ENCODE peak calls at places on chromosomes 16 and 17, in four cellular contexts. R is WTC11, I is HepG2, O is K562. Q is an unnamed sample.

GRCh38 chr17:21287703-21288449 is 3.4 kb downstream of the MAP2K3 start:
- DNase-seq in O (no peak), R (no peak), I (peak), Q (no peak)

GRCh38 chr17:47957591-47958490 is at the start of gene PRR15L:
- DNase-seq in I (no peak), R (peak), O (no peak), Q (no peak)

GRCh38 chr17:51118330-51119195 is 2.1 kb downstream of the SPAG9 start:
- DNase-seq in I (peak), O (no peak), R (no peak), Q (no peak)

GRCh38 chr16:17275989-17276530 is 194.7 kb downstream of the XYLT1 start:
- DNase-seq in R (no peak), O (no peak), I (no peak), Q (no peak)

GRCh38 chr17:35906559-35907265 is 23.9 kb downstream of the RDM1 start:
- DNase-seq in I (no peak), R (no peak), O (no peak), Q (no peak)

GRCh38 chr16:56354016-56354415 is 71.3 kb downstream of the AMFR start:
- DNase-seq in R (no peak), O (no peak), I (no peak), Q (no peak)

GRCh38 chr17:42275527-42276358 is 448 bp downstream of the STAT5B start:
- DNase-seq in R (peak), I (no peak), O (peak), Q (peak)

GRCh38 chr17:60107526-60108257 is 29.0 kb upstream of the HEATR6 start:
- DNase-seq in I (no peak), O (no peak), R (no peak), Q (no peak)

GRCh38 chr17:39264119-39264518 is 38.4 kb upstream of the STAC2 start:
- DNase-seq in O (no peak), I (no peak), R (no peak), Q (no peak)

GRCh38 chr16:85614338-85615013 is 1.4 kb downstream of the GSE1 start:
- DNase-seq in O (peak), R (no peak), I (no peak), Q (no peak)

GRCh38 chr17:72467841-72468653 is 347.2 kb downstream of the SOX9 start:
- DNase-seq in R (no peak), I (no peak), O (no peak), Q (no peak)

GRCh38 chr17:16085066-16085699 is 85.6 kb downstream of the TTC19 start:
- DNase-seq in O (no peak), R (no peak), I (no peak), Q (no peak)

GRCh38 chr17:58679263-58680037 is 12.4 kb downstream of the TEX14 start:
- DNase-seq in R (no peak), O (peak), I (peak), Q (peak)

GRCh38 chr16:5065813-5066212 is at the start of gene C16orf89:
- DNase-seq in O (no peak), I (no peak), R (no peak), Q (no peak)

GRCh38 chr17:31394544-31394943 is 3.1 kb downstream of the RAB11FIP4 start:
- DNase-seq in R (peak), O (peak), I (peak), Q (peak)

GRCh38 chr16:89319883-89320716 is 102.6 kb downstream of the ZNF778 start:
- DNase-seq in I (peak), R (no peak), O (peak), Q (no peak)

GRCh38 chr17:37742762-37743611 is 1.9 kb downstream of the HNF1B start:
- DNase-seq in O (no peak), I (peak), R (peak), Q (no peak)

GRCh38 chr17:34299017-34299416 is 13.5 kb downstream of the CCL11 start:
- DNase-seq in O (no peak), R (no peak), I (no peak), Q (no peak)

GRCh38 chr17:57645950-57646686 is 99.0 kb downstream of the CCDC182 start:
- DNase-seq in I (no peak), O (no peak), R (no peak), Q (no peak)

GRCh38 chr16:23155445-23156049 is 6.3 kb upstream of the USP31 start:
- DNase-seq in O (no peak), R (peak), I (no peak), Q (peak)

GRCh38 chr16:83470406-83470805 is 337.4 kb upstream of the HSBP1 start:
- DNase-seq in O (no peak), R (no peak), I (no peak), Q (no peak)

GRCh38 chr16:84970447-84971127 is 40.7 kb downstream of the ZDHHC7 start:
- DNase-seq in I (peak), R (peak), O (peak), Q (peak)

GRCh38 chr16:67530013-67530939 is 1.6 kb downstream of the RIPOR1 start:
- DNase-seq in R (peak), O (peak), I (no peak), Q (no peak)

GRCh38 chr17:73644145-73645049 is at the start of gene SDK2:
- DNase-seq in I (no peak), O (no peak), R (no peak), Q (peak)

GRCh38 chr17:14068542-14069250 is 608 bp upstream of the COX10 start:
- DNase-seq in O (no peak), I (no peak), R (no peak), Q (no peak)
- TF ChIP-seq ELF4 in O (no peak), I (no peak), R (no peak), Q (no peak)

DNA sequence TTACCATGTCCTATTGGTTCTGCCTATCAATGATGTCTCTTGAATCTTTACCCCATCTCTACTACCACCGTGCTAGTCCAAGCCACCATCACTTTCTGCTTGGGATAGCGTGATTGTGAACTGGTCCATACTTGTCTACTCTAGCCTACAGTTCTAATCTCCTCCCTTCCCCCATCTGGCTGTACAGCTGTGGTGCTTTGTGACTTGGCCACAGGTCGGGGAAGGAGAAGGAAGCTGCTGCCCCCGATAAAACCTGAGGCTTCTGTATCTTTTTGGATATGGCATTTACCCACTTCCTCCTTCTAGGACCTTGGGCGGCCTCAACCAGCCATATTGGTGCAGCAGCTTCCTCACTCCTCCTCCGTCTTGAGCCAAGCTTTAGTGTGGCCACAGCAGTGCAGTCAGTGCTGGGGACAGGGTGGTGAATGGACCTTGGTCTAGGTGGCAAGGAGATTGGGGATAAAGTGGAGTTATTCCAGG is 314 bp upstream of the ITGA2B start:
- DNase-seq in I (no peak), O (no peak), R (no peak), Q (no peak)
- TF ChIP-seq ELF4 in I (no peak), O (peak), R (no peak), Q (no peak)

DNA sequence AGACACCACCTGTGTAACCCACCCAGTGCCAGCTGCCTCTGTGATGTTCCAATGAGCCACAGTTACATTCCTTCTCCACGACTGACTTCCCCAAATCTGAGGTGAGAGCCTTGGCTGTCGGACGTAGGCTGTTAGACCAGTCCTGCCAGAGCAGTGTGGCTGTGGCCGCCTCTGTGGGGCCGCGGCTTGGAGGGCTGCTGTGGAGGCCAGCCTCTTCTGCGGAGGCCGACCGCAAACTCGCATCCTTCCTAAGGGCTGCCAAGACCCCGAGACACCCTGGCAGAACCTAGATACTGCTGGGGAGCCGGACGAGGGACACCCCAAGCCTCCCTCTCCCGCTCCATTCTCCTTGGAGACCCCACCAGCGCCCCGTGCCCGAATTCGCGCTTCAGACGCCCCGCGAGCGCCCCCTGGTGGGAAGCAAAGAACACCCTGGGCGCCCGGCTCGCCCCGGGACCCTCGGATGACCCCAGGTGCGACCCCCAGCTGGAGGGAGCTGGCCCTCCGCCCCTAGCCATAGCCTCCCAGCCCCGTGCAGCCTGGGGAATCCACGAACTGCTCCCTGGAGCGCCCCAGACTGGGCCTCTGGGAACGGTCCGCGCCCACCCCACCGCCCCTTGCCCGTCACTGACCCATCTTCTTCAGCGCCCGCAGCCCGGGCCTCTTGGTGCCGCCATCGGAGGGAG is 556 bp downstream of the PLCD3 start:
- DNase-seq in R (peak), I (no peak), O (peak), Q (peak)
- TF ChIP-seq ELF4 in R (no peak), I (no peak), O (no peak), Q (no peak)

GRCh38 chr17:75241143-75241430 is 20.3 kb downstream of the GGA3 start:
- DNase-seq in R (no peak), O (no peak), I (no peak), Q (no peak)
- TF ChIP-seq ELF4 in R (no peak), O (no peak), I (no peak), Q (no peak)

DNA sequence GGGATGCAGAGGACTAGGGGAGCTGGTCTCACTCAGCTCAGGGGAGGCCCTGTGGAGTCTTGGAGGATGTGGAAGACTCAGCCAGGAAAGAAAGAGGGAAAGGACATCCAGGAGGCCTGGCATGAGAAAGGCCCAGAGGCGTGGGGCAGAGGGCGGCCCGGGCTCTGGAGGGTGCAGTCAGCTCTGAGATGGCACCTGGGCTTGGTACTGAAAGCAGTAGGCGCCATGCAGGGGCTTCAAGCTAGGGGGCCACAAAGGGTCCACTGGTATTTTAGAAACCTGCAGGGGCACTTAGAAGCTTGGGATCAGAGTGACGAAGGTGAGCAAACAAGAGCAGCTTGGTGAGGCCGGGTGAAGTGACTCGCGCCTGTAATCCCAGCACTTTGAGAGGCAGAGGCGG is 5.6 kb downstream of the FAM171A2 start:
- DNase-seq in O (no peak), R (no peak), I (no peak), Q (no peak)
- TF ChIP-seq ELF4 in O (no peak), R (no peak), I (no peak), Q (no peak)

GRCh38 chr17:28743243-28744103 is at the start of gene TRAF4:
- DNase-seq in I (peak), R (peak), O (peak), Q (peak)
- TF ChIP-seq ELF4 in I (no peak), R (no peak), O (no peak), Q (no peak)

GRCh38 chr16:57741660-57742191 is 6.2 kb downstream of the KATNB1 start:
- DNase-seq in R (no peak), I (no peak), O (no peak), Q (no peak)

GRCh38 chr16:57743886-57744645 is 8.5 kb downstream of the KATNB1 start:
- DNase-seq in I (no peak), R (no peak), O (no peak), Q (no peak)

GRCh38 chr16:57740423-57741071 is 5.0 kb downstream of the KATNB1 start:
- DNase-seq in R (no peak), O (no peak), I (no peak), Q (no peak)

GRCh38 chr16:57743458-57743857 is 7.9 kb downstream of the KATNB1 start:
- DNase-seq in R (no peak), O (no peak), I (no peak), Q (no peak)

GRCh38 chr16:57742543-57742942 is 7.0 kb downstream of the KATNB1 start:
- DNase-seq in I (no peak), R (no peak), O (no peak), Q (no peak)
- TF ChIP-seq ELF4 in I (no peak), R (no peak), O (no peak), Q (no peak)

GRCh38 chr16:3023415-3023668 is 400 bp downstream of the HCFC1R1 start:
- DNase-seq in R (no peak), O (peak), I (no peak), Q (no peak)
- TF ChIP-seq ELF4 in R (no peak), O (no peak), I (no peak), Q (no peak)

GRCh38 chr16:14548933-14549788 is 80.9 kb downstream of the PARN start:
- DNase-seq in R (no peak), O (no peak), I (peak), Q (no peak)

GRCh38 chr16:14549789-14550153 is 80.3 kb downstream of the PARN start:
- DNase-seq in I (peak), O (no peak), R (no peak), Q (no peak)

GRCh38 chr16:14553447-14553846 is 76.6 kb downstream of the PARN start:
- DNase-seq in I (no peak), R (no peak), O (no peak), Q (no peak)
- TF ChIP-seq ELF4 in I (no peak), R (no peak), O (no peak), Q (no peak)